ENCODE peak calls at places on chromosomes 16 and 17, in seven cellular contexts. I is neuronal stem cell, V is SK-N-MC, D is PC-3, M is endothelial cell of umbilical vein, P is astrocyte, Y is colonic mucosa. O is an unnamed sample. For H3K36me3, the result is how much of the 10 kb centered on the place peaks cover.

GRCh38 chr16:65318138-65318537 is 196.3 kb upstream of the CDH11 start:
- DNase-seq in Y (no peak), M (no peak), V (no peak), D (no peak), I (no peak), P (no peak), O (no peak)

GRCh38 chr16:82133798-82134197 is 36.2 kb downstream of the MPHOSPH6 start:
- DNase-seq in V (no peak), D (no peak), P (no peak), Y (no peak), M (no peak), I (no peak), O (no peak)

GRCh38 chr17:310111-311010 is 42.2 kb downstream of the RPH3AL start:
- DNase-seq in P (no peak), Y (no peak), V (no peak), I (peak), D (no peak), M (no peak), O (peak)

GRCh38 chr17:15999974-16000827 is 577 bp downstream of the TTC19 start:
- DNase-seq in I (no peak), V (no peak), M (peak), D (peak), Y (no peak), P (peak), O (no peak)

GRCh38 chr16:29899516-29900101 is at the start of gene SEZ6L2:
- DNase-seq in P (peak), M (peak), V (no peak), Y (peak), I (peak), D (peak), O (peak)

GRCh38 chr17:80220709-80221215 is 535 bp downstream of the SLC26A11 start:
- DNase-seq in M (peak), D (no peak), Y (peak), V (no peak), I (no peak), P (no peak), O (peak)

GRCh38 chr16:11503566-11503965 is 83.2 kb downstream of the LITAF start:
- DNase-seq in M (no peak), I (no peak), Y (no peak), V (no peak), P (no peak), D (no peak), O (no peak)

GRCh38 chr17:57326348-57326747 is 70.0 kb downstream of the MSI2 start:
- DNase-seq in I (no peak), D (no peak), Y (no peak), M (no peak), V (no peak), P (no peak), O (no peak)

GRCh38 chr17:13557077-13557476 is 44.7 kb downstream of the HS3ST3A1 start:
- DNase-seq in M (no peak), Y (no peak), I (no peak), P (peak), D (peak), V (no peak), O (no peak)

GRCh38 chr17:76672270-76672851 is 28.8 kb upstream of the ST6GALNAC1 start:
- DNase-seq in V (no peak), I (no peak), P (no peak), Y (peak), M (no peak), D (peak), O (no peak)

GRCh38 chr16:59324462-59324861 is 590.3 kb upstream of the GOT2 start:
- DNase-seq in Y (no peak), P (peak), V (no peak), D (peak), M (peak), I (no peak), O (no peak)

GRCh38 chr17:78609198-78609597 is 32.0 kb upstream of the DNAH17 start:
- DNase-seq in P (no peak), I (no peak), V (no peak), D (no peak), Y (no peak), M (no peak), O (peak)

DNA sequence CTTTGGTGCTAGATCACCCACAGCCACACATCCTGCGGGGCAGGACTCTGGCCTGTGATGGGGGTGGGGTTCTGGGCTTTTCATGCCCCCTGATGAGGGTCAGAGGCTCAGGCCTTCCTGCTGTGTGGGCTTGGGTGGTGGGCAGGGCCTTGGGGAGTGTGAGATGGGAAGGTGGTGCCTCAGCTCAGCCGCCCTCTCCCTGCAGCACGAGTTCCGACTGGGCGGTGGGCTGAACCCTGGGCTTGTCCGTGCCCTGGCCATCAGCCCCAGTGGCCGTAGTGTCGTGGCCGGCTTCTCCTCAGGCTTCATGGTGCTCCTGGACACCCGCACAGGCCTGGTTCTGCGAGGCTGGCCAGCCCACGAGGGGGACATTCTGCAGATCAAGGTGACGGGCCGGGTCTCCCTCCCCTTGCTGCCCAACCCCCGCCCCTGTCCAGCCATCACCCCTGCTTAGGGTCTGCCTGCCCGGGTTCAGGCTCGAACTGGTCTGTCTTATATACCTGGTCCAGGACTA is 6.8 kb upstream of the SERPINF2 start:
- DNase-seq in I (no peak), V (no peak), M (no peak), Y (no peak), P (no peak), D (no peak), O (no peak)
- H3K9ac ChIP-seq in I (no peak), V (no peak), M (no peak), Y (no peak), P (no peak), D (no peak), O (no peak)

DNA sequence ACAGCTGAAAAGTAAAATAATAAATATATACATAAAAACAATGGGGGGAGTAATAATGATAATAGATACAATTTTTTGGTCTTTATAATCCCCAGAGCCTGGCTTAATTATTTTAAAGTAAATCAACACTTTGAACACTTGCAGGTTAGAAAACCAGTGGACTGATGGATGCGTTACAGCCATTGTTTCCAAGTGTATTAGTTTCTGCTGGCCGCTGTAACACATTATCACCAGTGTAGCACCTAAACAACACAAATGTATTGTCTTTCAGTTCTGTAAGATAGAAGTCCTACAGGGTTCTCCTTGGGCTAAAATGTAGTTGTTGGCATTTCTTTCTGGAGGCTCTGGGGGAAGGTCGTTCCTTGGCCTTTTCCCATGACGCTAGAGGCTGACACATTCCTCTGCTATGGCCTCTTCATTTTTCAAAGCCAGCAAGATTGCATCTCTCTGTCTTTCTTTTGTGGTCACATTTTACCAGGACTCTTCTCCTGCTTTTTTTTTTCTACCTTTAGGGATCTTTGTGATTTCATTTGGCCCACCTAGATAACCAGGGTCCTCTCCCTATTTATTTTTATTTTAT is 116.8 kb downstream of the WWOX start:
- DNase-seq in Y (no peak), I (no peak), M (no peak), D (no peak), P (peak), V (no peak), O (no peak)
- H3K27ac ChIP-seq in Y (no peak), I (no peak), M (no peak), D (no peak), P (no peak), V (no peak), O (no peak)

DNA sequence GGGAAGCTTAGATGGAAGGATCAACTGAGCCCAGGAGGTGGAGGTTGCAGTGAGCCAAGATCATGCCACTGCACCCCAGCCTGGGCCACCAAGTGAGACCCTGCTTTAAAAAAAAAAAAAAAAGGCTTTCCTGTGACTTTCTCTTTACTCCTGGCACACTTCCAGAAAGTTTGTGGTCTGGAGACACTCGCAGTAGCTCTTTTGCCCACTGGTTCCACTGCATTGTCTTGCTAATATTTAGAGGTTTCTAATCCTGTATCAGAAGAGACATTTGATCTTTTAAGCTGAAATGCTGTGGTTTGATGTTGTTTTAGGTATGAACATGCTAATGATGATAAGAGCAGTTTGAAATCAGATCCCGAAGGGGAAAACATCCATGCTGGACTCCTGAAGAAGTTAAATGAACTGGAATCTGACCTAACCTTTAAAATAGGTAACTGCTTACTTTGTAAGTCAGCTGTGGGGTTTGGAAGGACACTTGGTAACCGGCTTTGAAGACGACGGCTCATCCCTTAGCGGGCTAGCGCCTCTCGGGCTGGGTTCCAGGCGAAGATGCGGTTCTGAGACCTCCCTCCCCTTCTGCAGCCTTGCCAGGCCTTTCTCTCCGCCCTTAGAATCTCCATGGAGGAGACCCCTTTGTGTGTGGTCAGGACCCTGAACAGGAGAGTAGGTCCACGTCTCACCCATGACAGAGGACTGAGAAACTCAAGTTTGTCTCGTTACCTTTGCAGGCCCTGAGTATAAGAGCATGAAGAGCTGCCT is 23.1 kb downstream of the NTAN1 start:
- DNase-seq in D (no peak), Y (no peak), P (peak), V (no peak), M (no peak), I (no peak), O (peak)
- H3K36me3 ChIP-seq in D (under half), Y (under half), P (under half), V (half or more), M (under half), I (half or more), O (half or more)

DNA sequence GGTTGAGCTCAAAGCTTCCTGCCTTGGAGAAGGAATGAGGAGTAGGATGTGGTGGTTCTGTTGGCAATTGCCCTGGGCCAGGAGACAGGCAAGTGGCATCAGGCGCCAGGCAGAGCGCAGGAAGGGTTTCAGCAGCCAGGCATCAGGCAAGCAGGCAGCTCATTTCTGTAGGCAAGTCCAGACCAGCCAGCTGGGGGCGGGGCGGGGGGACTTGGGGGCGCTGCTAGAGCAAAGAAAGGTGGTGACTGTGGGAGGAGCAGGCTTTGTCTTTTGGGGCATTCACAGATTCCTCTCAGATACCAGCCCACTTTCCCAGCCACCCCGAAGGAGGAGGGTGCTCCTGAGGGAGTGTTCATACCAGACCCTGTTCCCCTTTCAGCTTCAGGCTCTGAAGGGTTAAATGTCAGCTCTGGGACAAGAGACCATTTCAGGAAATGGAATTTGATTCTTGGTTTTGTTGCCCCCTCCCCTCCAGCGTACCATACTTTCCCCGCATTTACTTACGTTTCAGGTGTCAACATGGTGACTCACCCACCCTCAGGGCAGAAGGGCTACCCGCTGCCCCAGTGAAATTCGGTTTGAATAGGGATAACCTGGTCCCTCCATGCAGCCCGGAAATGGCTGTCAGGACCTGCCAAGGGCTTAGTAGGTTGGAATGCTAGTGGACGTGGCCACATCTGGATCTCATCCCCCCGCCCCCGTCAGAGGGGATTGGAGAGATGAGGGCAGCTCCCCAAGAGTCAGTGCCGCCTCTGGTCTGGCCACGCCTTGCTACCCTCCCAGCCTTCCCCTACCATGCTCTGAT is 13.2 kb downstream of the NGFR start:
- DNase-seq in P (no peak), V (no peak), I (peak), D (peak), M (no peak), Y (no peak), O (peak)
- H3K9ac ChIP-seq in P (no peak), V (no peak), I (peak), D (no peak), M (no peak), Y (no peak), O (no peak)

GRCh38 chr16:57867000-57867561 is 64.8 kb upstream of the KIFC3 start:
- DNase-seq in D (no peak), V (no peak), P (peak), M (no peak), I (no peak), Y (no peak), O (no peak)
- H3K27ac ChIP-seq in D (no peak), V (no peak), P (no peak), M (no peak), I (no peak), Y (no peak), O (no peak)

GRCh38 chr17:6627019-6627418 is 13.5 kb downstream of the KIAA0753 start:
- DNase-seq in Y (no peak), D (peak), P (peak), I (no peak), V (no peak), M (peak), O (no peak)
- H3K36me3 ChIP-seq in Y (under half), D (under half), P (under half), I (under half), V (half or more), M (under half), O (under half)